ENCODE peak calls at places on chromosomes 4 and X, in ten cellular contexts. H, Z, X, I, L, T, R, C, K and P are unnamed samples.

GRCh38 chr4:118400362-118400761 is 47.6 kb upstream of the PRSS12 start:
- DNase-seq in H (no peak), Z (no peak), X (no peak), I (no peak), L (no peak), T (peak), R (no peak), C (no peak), K (no peak), P (no peak)

GRCh38 chrX:85963736-85964135 is 83.6 kb downstream of the CHM start:
- DNase-seq in H (no peak), Z (no peak), X (no peak), I (no peak), L (no peak), T (peak), R (peak), C (no peak), K (no peak), P (no peak)

GRCh38 chrX:30918480-30918879 is 29.4 kb upstream of the TAB3 start:
- DNase-seq in H (no peak), Z (no peak), X (no peak), I (no peak), L (no peak), T (no peak), R (no peak), C (no peak), K (no peak), P (no peak)

GRCh38 chr4:76434901-76435688 is at the start of gene SHROOM3:
- DNase-seq in H (no peak), Z (no peak), X (no peak), I (no peak), L (no peak), T (no peak), R (no peak), C (no peak), K (no peak), P (no peak)

GRCh38 chr4:53640576-53641459 is 49.5 kb upstream of the LNX1 start:
- DNase-seq in H (peak), Z (no peak), X (no peak), I (no peak), L (no peak), T (no peak), R (no peak), C (no peak), K (no peak), P (no peak)

GRCh38 chrX:110684653-110685052 is 111.0 kb downstream of the CHRDL1 start:
- DNase-seq in H (no peak), Z (no peak), X (no peak), I (no peak), L (no peak), T (no peak), R (no peak), C (no peak), K (no peak), P (no peak)

GRCh38 chr4:88225216-88226107 is 58.9 kb downstream of the PPM1K start:
- DNase-seq in H (no peak), Z (no peak), X (no peak), I (no peak), L (no peak), T (peak), R (no peak), C (no peak), K (no peak), P (no peak)

GRCh38 chr4:39855909-39856512 is 121.7 kb downstream of the PDS5A start:
- DNase-seq in H (no peak), Z (no peak), X (no peak), I (no peak), L (no peak), T (peak), R (peak), C (no peak), K (no peak), P (no peak)

GRCh38 chr4:4663028-4663427 is 121.2 kb upstream of the STX18 start:
- DNase-seq in H (no peak), Z (no peak), X (no peak), I (no peak), L (no peak), T (peak), R (no peak), C (no peak), K (no peak), P (no peak)

GRCh38 chrX:111444881-111445280 is 32.9 kb upstream of the DCX start:
- DNase-seq in H (no peak), Z (no peak), X (no peak), I (no peak), L (no peak), T (no peak), R (no peak), C (no peak), K (no peak), P (no peak)

GRCh38 chrX:133677123-133678063 is 262.1 kb upstream of the GPC4 start:
- DNase-seq in H (no peak), Z (no peak), X (no peak), I (no peak), L (no peak), T (no peak), R (no peak), C (no peak), K (no peak), P (no peak)

GRCh38 chrX:25650216-25650615 is 487.9 kb upstream of the MAGEB18 start:
- DNase-seq in H (no peak), Z (no peak), X (no peak), I (no peak), L (no peak), T (no peak), R (no peak), C (no peak), K (no peak), P (no peak)

GRCh38 chr4:30671926-30672325 is 48.2 kb upstream of the PCDH7 start:
- DNase-seq in H (no peak), Z (no peak), X (no peak), I (no peak), L (no peak), T (no peak), R (no peak), C (no peak), K (no peak), P (no peak)

GRCh38 chr4:5292091-5292490 is 240.8 kb downstream of the STK32B start:
- DNase-seq in H (no peak), Z (no peak), X (no peak), I (no peak), L (no peak), T (no peak), R (no peak), C (no peak), K (no peak), P (no peak)

GRCh38 chr4:11720292-11720691 is 291.6 kb upstream of the HS3ST1 start:
- DNase-seq in H (no peak), Z (no peak), X (no peak), I (no peak), L (no peak), T (peak), R (no peak), C (no peak), K (no peak), P (no peak)

GRCh38 chrX:150968862-150969720 is 14.0 kb upstream of the HMGB3 start:
- DNase-seq in H (no peak), Z (no peak), X (no peak), I (peak), L (no peak), T (no peak), R (no peak), C (no peak), K (no peak), P (no peak)

GRCh38 chr4:148238086-148238485 is 204.1 kb downstream of the NR3C2 start:
- DNase-seq in H (no peak), Z (no peak), X (no peak), I (no peak), L (no peak), T (no peak), R (no peak), C (no peak), K (no peak), P (no peak)

GRCh38 chr4:17276821-17277220 is 235.1 kb downstream of the QDPR start:
- DNase-seq in H (no peak), Z (peak), X (peak), I (no peak), L (no peak), T (peak), R (no peak), C (no peak), K (no peak), P (no peak)
- TF ChIP-seq POLR2A in H (no peak), Z (no peak), X (no peak), I (no peak), L (no peak), T (no peak), R (no peak), C (no peak), K (no peak), P (no peak)

DNA sequence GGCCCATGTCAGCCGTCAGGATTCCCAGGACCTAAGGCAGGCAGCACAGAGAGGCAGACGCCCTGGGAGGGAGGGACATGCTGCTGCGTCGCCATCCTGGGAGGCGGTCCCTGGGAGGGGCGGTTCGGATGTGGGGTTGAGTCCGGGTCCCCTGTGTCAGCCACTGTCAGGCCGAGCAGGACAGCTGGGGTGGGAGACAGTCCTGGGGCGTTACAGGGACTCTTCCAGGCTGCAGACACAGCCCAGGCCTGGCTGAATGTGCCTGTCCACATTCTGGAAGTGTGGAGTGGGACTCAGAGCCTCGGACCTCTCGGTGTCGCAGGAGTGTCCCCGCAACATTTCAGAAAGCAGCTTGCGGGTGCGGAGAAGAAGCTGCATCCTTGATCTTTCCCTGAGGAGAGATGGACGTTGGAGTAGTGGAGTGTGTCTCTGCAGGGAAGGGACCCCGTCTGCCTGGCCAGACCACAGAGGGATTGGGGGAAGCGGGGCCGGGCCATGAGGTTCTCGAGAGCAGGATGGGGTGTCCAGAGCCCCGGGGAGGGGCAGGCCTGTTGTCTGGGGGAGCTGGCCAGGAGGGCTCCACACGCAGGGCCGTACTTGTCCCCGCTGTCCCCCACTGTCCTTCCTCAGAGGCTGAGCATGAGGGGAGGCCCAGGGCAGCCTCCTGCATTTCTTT is 6.1 kb downstream of the AKAP17A start:
- DNase-seq in H (no peak), Z (no peak), X (no peak), I (no peak), L (no peak), T (no peak), R (no peak), C (peak), K (no peak), P (peak)
- TF ChIP-seq POLR2A in H (no peak), Z (no peak), X (no peak), I (no peak), L (no peak), T (no peak), R (no peak), C (no peak), K (no peak), P (no peak)

DNA sequence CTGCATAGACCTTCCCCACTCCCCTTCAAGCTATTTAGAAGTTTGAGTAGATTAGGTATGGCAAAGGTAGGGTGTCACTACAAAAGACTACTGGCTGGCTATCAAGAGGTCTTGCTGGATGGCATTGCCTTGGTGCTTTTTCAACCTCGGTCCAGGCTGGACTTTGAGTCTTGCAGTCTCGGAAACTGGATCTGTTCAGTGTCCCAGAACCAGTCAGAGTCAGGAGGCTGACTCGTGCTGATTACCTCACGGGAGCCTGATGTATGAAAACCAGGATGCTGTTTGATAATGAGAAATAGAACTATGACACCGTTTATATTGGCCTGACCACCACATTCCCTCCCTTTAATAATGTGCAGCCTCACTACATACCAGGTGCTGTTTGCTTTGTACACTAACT is 2.7 kb upstream of the PHKA1 start:
- DNase-seq in H (peak), Z (no peak), X (no peak), I (no peak), L (no peak), T (peak), R (no peak), C (no peak), K (no peak), P (peak)
- TF ChIP-seq POLR2A in H (no peak), Z (no peak), X (no peak), I (no peak), L (no peak), T (no peak), R (no peak), C (no peak), K (no peak), P (no peak)

GRCh38 chrX:23745786-23746185 is 2.7 kb upstream of the ACOT9 start:
- DNase-seq in H (no peak), Z (no peak), X (no peak), I (no peak), L (no peak), T (no peak), R (no peak), C (no peak), K (no peak), P (no peak)

GRCh38 chrX:23742693-23743622 is at the start of gene ACOT9:
- DNase-seq in H (peak), Z (peak), X (peak), I (peak), L (peak), T (peak), R (peak), C (peak), K (peak), P (peak)

GRCh38 chrX:23737413-23737812 is 5.7 kb downstream of the ACOT9 start:
- DNase-seq in H (no peak), Z (no peak), X (no peak), I (no peak), L (no peak), T (peak), R (no peak), C (no peak), K (no peak), P (no peak)

DNA sequence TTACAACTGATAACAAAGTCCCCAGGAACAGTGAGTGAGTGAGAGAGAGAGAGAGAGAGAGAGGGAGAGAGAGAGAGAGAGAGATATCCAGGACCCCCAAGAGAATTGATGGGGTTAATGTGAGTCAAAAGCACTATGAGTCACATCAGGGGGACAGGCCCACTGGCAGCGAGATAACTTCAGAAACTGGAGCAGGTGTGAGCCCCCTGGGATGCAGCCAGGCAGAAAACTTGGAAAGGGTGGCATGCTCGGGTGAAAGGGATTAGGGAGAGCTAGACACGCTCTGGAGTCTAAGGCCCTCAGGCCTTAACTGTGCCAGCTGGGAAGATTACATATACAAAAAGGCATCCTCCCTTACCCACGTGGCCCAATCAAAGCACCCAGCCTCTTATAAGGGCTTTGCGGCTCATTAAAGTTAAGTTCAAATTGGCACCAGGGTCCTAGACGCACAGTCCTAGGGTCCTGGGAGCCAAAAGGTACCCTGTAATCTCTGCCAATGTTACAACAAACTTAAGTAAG is 843 bp downstream of the ACOT9 start:
- DNase-seq in H (peak), Z (no peak), X (peak), I (peak), L (no peak), T (peak), R (no peak), C (no peak), K (no peak), P (no peak)
- TF ChIP-seq POLR2A in H (no peak), Z (no peak), X (peak), I (no peak), L (peak), T (peak), R (no peak), C (no peak), K (no peak), P (no peak)

DNA sequence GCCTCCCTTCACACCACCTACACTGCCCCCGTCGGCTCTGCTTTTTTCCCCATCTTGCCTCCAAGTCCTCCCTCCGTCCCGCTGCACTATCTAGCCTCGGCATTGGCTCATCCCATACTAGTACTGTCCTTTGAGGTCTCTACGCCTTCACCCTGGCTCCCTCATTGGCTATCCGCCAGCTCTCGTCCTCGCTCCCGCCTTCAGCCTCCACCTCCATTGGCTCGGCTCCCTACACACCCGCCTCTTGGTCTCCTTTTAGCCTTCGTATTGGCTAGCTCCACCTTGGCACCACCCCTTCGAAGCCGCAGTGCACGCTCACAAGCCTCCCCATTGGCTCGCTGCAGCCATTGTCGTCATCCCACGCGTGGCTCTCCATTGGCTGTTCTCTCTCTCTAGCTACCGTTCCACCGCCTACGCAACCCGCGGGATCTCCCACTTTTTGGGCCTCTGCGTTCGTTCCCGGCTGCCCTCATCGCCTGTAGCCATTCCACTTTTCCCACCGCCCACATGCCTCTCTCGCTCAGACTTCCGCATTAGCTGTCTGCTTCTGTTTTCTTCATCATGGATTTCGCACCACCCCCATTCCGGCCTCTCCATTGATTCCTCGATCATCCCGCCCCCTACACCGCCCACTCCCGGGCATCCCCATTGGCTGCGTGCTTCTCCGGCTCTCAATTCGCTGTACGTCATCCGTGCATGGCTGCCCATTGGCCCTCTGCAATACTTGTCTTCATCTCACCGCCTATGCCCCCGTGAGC is 404 bp upstream of the PPP1R3F start:
- DNase-seq in H (peak), Z (peak), X (peak), I (peak), L (peak), T (peak), R (peak), C (peak), K (peak), P (peak)
- TF ChIP-seq POLR2A in H (no peak), Z (no peak), X (peak), I (peak), L (peak), T (peak), R (peak), C (no peak), K (no peak), P (peak)

GRCh38 chr4:185222598-185222997 is 13.2 kb downstream of the SNX25 start:
- DNase-seq in H (no peak), Z (no peak), X (no peak), I (no peak), L (no peak), T (peak), R (no peak), C (no peak), K (no peak), P (no peak)
- TF ChIP-seq POLR2A in H (no peak), Z (no peak), X (no peak), I (no peak), L (no peak), T (no peak), R (no peak), C (no peak), K (no peak), P (no peak)